ENCODE peak calls at places on chromosomes 4 and X, in five cellular contexts. Z is heart right ventricle, X is breast epithelium, M is thyroid gland, R is pancreas. H is an unnamed sample.

GRCh38 chr4:82706349-82707000 is 92.1 kb downstream of the SCD5 start:
- DNase-seq in Z (no peak), R (no peak), M (no peak), X (no peak), H (no peak)

GRCh38 chrX:72258174-72258573 is 18.9 kb downstream of the RPS4X start:
- DNase-seq in Z (no peak), X (no peak), R (no peak), M (no peak), H (no peak)

GRCh38 chr4:32661229-32661628 is 1941.1 kb downstream of the PCDH7 start:
- DNase-seq in Z (no peak), X (no peak), M (no peak), R (no peak), H (no peak)

GRCh38 chrX:117063224-117063623 is 600.4 kb upstream of the CT83 start:
- DNase-seq in M (no peak), Z (no peak), X (no peak), R (no peak), H (no peak)

GRCh38 chrX:103792916-103793540 is 16.4 kb downstream of the PLP1 start:
- DNase-seq in Z (no peak), M (no peak), R (no peak), X (no peak), H (no peak)

GRCh38 chr4:109472343-109472761 is 38.7 kb downstream of the SEC24B start:
- DNase-seq in Z (no peak), R (no peak), X (no peak), M (no peak), H (no peak)

GRCh38 chr4:138959421-138959820 is 56.2 kb upstream of the NOCT start:
- DNase-seq in Z (no peak), M (no peak), X (no peak), R (no peak), H (no peak)

GRCh38 chr4:122783301-122784215 is 43.1 kb upstream of the FGF2 start:
- DNase-seq in R (no peak), M (peak; percentile 31), X (no peak), Z (peak; percentile 78), H (no peak)

GRCh38 chrX:63354484-63354883 is 3.4 kb upstream of the SPIN4 start:
- DNase-seq in R (no peak), Z (no peak), X (no peak), M (no peak), H (no peak)

GRCh38 chrX:2425281-2426071 is 75.3 kb downstream of the DHRSX start:
- DNase-seq in M (no peak), Z (no peak), X (no peak), R (no peak), H (no peak)

GRCh38 chr4:62210521-62210920 is 1010.4 kb downstream of the ADGRL3 start:
- DNase-seq in R (no peak), Z (no peak), X (no peak), M (no peak), H (no peak)

GRCh38 chr4:94447754-94448411 is 3.9 kb upstream of the PDLIM5 start:
- DNase-seq in Z (no peak), M (no peak), R (no peak), X (no peak), H (no peak)

GRCh38 chr4:138184881-138185280 is 57.3 kb downstream of the SLC7A11 start:
- DNase-seq in Z (no peak), M (no peak), R (no peak), X (no peak), H (no peak)

GRCh38 chr4:81565137-81565870 is 93.6 kb upstream of the RASGEF1B start:
- DNase-seq in X (no peak), M (peak; percentile 69), Z (peak; percentile 88), R (peak; percentile 74), H (no peak)

GRCh38 chr4:52837716-52838558 is 24.2 kb upstream of the RASL11B start:
- DNase-seq in M (no peak), X (no peak), Z (peak; percentile 22), R (no peak), H (no peak)

DNA sequence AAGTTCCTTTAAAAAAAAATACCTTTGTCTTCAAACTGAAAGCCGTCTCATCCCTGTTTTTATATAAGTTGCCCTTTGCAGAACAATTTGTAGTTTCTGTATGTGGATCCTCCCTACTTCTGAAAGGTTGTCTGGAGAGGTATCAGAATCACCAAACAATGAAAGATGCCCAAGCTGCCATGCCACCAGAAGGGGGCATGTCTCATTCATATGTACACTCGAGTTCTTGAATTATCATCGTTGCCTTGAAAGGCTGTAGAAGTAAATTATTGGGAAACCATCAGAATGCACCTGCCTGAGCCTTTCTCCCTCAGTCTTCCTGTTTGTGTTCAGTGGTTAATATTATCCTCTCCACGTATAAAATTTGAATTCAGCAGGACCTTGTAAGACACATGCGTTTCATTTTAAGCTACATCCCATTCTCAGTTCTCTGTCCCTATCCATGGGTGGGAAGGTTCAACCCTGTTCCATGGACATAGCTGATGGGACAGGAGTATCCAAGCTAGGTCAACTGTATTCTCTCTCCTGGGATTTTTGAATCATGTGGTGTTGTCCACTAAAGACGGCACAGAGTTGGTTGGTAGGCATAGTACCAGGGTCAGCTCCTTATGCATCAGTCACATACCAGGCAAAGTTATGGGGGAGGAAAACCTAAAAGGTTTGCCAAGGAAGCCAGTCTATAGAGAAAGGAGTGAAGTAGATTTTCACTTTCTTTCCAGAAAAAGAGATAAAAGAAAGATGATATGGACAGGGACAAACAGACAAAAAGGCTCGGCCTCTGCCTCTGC is 24.0 kb downstream of the GALNT7 start:
- DNase-seq in X (no peak), R (no peak), M (no peak), Z (no peak), H (no peak)
- TF ChIP-seq CTCF in X (no peak), R (no peak), M (no peak), Z (no peak), H (peak; percentile 26)

GRCh38 chr4:169446824-169447223 is 165.6 kb downstream of the NEK1 start:
- DNase-seq in X (no peak), R (no peak), M (no peak), Z (no peak), H (no peak)
- H3K9me3 ChIP-seq in X (peaks cover 26% of the 10 kb centered on the region), R (no peaks in the 10 kb centered on the region), M (no peaks in the 10 kb centered on the region), Z (peaks cover 52% of the 10 kb centered on the region), H (peaks cover 33% of the 10 kb centered on the region)

GRCh38 chr4:6341696-6342095 is 72.0 kb downstream of the WFS1 start:
- DNase-seq in X (no peak), M (no peak), Z (no peak), R (no peak), H (no peak)
- H3K27ac ChIP-seq in X (no peak overlapping the region), M (no peak overlapping the region), Z (no peak overlapping the region), R (no peak overlapping the region), H (no peak overlapping the region)

GRCh38 chrX:54030329-54030728 is 13.9 kb downstream of the PHF8 start:
- DNase-seq in R (no peak), Z (no peak), X (no peak), M (no peak), H (no peak)

GRCh38 chrX:54029543-54030143 is 14.6 kb downstream of the PHF8 start:
- DNase-seq in R (peak; percentile 65), Z (no peak), M (peak; percentile 93), X (peak; percentile 63), H (no peak)

DNA sequence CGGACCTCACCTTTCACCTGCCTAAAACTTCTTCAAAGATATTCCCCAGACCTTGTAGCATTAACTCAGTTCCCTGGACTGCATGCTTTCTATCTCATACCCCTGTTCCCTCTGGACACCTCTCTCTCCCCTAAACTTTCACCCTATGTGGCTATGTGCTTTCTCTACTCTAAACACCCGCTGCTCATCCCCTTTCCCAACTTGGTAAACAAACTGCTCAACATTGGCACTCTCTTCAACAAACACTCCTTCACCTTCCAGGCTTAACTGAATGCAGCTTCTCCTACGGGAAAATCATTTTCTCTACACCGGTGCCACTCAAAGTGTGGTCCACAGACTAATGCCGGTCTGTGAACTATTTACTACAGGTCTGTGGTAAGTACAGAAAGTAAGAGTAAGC is 19.9 kb downstream of the PHF8 start:
- DNase-seq in X (no peak), M (no peak), R (no peak), Z (no peak), H (no peak)
- TF ChIP-seq CTCF in X (no peak), M (no peak), R (no peak), Z (no peak), H (no peak)

GRCh38 chr4:271492-272103 is 33.7 kb downstream of the ZNF732 start:
- DNase-seq in M (no peak), R (no peak), X (no peak), Z (no peak), H (no peak)
- H3K9me3 ChIP-seq in M (peaks cover 10% of the 10 kb centered on the region), R (peaks cover 4% of the 10 kb centered on the region), X (peaks cover 97% of the 10 kb centered on the region), Z (peaks cover 99% of the 10 kb centered on the region), H (peaks cover 82% of the 10 kb centered on the region)

H was measured in CD4-positive, alpha-beta T cell.